ENCODE peak calls at places on chromosome 9, in eight cellular contexts. One of them, this sample, is unnamed.

GRCh38 chr9:92001244-92001643 is 51.2 kb upstream of the ROR2 start:
- DNase-seq in glutamatergic neuron: no peak
- DNase-seq in suprapubic skin: no peak
- DNase-seq in activated CD4-positive, alpha-beta T cell treated with anti-CD3 and anti-CD28 coated beads for 4 hours: no peak
- DNase-seq in A172: peak
- DNase-seq in endothelial cell: no peak
- DNase-seq in left ventricle myocardium inferior: no peak
- DNase-seq in GDM1: no peak
- DNase-seq in this sample: peak

GRCh38 chr9:134185536-134186011 is 21.2 kb upstream of the RNU6ATAC start:
- DNase-seq in glutamatergic neuron: peak
- DNase-seq in suprapubic skin: peak
- DNase-seq in activated CD4-positive, alpha-beta T cell treated with anti-CD3 and anti-CD28 coated beads for 4 hours: no peak
- DNase-seq in A172: no peak
- DNase-seq in endothelial cell: no peak
- DNase-seq in left ventricle myocardium inferior: no peak
- DNase-seq in GDM1: no peak
- DNase-seq in this sample: no peak

GRCh38 chr9:91301161-91301560 is 60.6 kb downstream of the AUH start:
- DNase-seq in glutamatergic neuron: no peak
- DNase-seq in suprapubic skin: no peak
- DNase-seq in activated CD4-positive, alpha-beta T cell treated with anti-CD3 and anti-CD28 coated beads for 4 hours: no peak
- DNase-seq in A172: peak
- DNase-seq in endothelial cell: no peak
- DNase-seq in left ventricle myocardium inferior: no peak
- DNase-seq in GDM1: no peak
- DNase-seq in this sample: no peak

GRCh38 chr9:130296783-130297055 is 31.2 kb downstream of the HMCN2 start:
- DNase-seq in glutamatergic neuron: peak
- DNase-seq in suprapubic skin: no peak
- DNase-seq in activated CD4-positive, alpha-beta T cell treated with anti-CD3 and anti-CD28 coated beads for 4 hours: no peak
- DNase-seq in A172: no peak
- DNase-seq in endothelial cell: no peak
- DNase-seq in left ventricle myocardium inferior: no peak
- DNase-seq in GDM1: no peak
- DNase-seq in this sample: no peak

GRCh38 chr9:135898634-135899407 is 8.5 kb downstream of the CAMSAP1 start:
- DNase-seq in glutamatergic neuron: no peak
- DNase-seq in suprapubic skin: peak
- DNase-seq in activated CD4-positive, alpha-beta T cell treated with anti-CD3 and anti-CD28 coated beads for 4 hours: no peak
- DNase-seq in A172: no peak
- DNase-seq in endothelial cell: no peak
- DNase-seq in left ventricle myocardium inferior: no peak
- DNase-seq in GDM1: no peak
- DNase-seq in this sample: no peak

GRCh38 chr9:113488490-113488889 is 25.0 kb downstream of the RGS3 start:
- DNase-seq in glutamatergic neuron: no peak
- DNase-seq in suprapubic skin: no peak
- DNase-seq in activated CD4-positive, alpha-beta T cell treated with anti-CD3 and anti-CD28 coated beads for 4 hours: no peak
- DNase-seq in A172: no peak
- DNase-seq in endothelial cell: no peak
- DNase-seq in left ventricle myocardium inferior: peak
- DNase-seq in GDM1: no peak
- DNase-seq in this sample: no peak

GRCh38 chr9:113349044-113349433 is 302 bp upstream of the BSPRY start:
- DNase-seq in glutamatergic neuron: no peak
- DNase-seq in suprapubic skin: no peak
- DNase-seq in activated CD4-positive, alpha-beta T cell treated with anti-CD3 and anti-CD28 coated beads for 4 hours: no peak
- DNase-seq in A172: no peak
- DNase-seq in endothelial cell: no peak
- DNase-seq in left ventricle myocardium inferior: no peak
- DNase-seq in GDM1: no peak
- DNase-seq in this sample: no peak

GRCh38 chr9:79686381-79687130 is 114.8 kb downstream of the TLE4 start:
- DNase-seq in glutamatergic neuron: no peak
- DNase-seq in suprapubic skin: no peak
- DNase-seq in activated CD4-positive, alpha-beta T cell treated with anti-CD3 and anti-CD28 coated beads for 4 hours: no peak
- DNase-seq in A172: peak
- DNase-seq in endothelial cell: no peak
- DNase-seq in left ventricle myocardium inferior: no peak
- DNase-seq in GDM1: no peak
- DNase-seq in this sample: peak

GRCh38 chr9:68426755-68427154 is 70.3 kb downstream of the PGM5 start:
- DNase-seq in glutamatergic neuron: no peak
- DNase-seq in suprapubic skin: no peak
- DNase-seq in activated CD4-positive, alpha-beta T cell treated with anti-CD3 and anti-CD28 coated beads for 4 hours: no peak
- DNase-seq in A172: no peak
- DNase-seq in endothelial cell: no peak
- DNase-seq in left ventricle myocardium inferior: no peak
- DNase-seq in GDM1: no peak
- DNase-seq in this sample: no peak

GRCh38 chr9:77960356-77961153 is 71.1 kb downstream of the GNAQ start:
- DNase-seq in glutamatergic neuron: no peak
- DNase-seq in suprapubic skin: no peak
- DNase-seq in activated CD4-positive, alpha-beta T cell treated with anti-CD3 and anti-CD28 coated beads for 4 hours: no peak
- DNase-seq in A172: no peak
- DNase-seq in endothelial cell: no peak
- DNase-seq in left ventricle myocardium inferior: no peak
- DNase-seq in GDM1: no peak
- DNase-seq in this sample: no peak

GRCh38 chr9:27714388-27714787 is 141.1 kb upstream of the C9orf72 start:
- DNase-seq in glutamatergic neuron: no peak
- DNase-seq in suprapubic skin: no peak
- DNase-seq in activated CD4-positive, alpha-beta T cell treated with anti-CD3 and anti-CD28 coated beads for 4 hours: no peak
- DNase-seq in A172: no peak
- DNase-seq in endothelial cell: no peak
- DNase-seq in left ventricle myocardium inferior: no peak
- DNase-seq in GDM1: no peak
- DNase-seq in this sample: peak

GRCh38 chr9:127946728-127947127 is 9.1 kb upstream of the DPM2 start:
- DNase-seq in glutamatergic neuron: no peak
- DNase-seq in suprapubic skin: no peak
- DNase-seq in activated CD4-positive, alpha-beta T cell treated with anti-CD3 and anti-CD28 coated beads for 4 hours: no peak
- DNase-seq in A172: no peak
- DNase-seq in endothelial cell: no peak
- DNase-seq in left ventricle myocardium inferior: no peak
- DNase-seq in GDM1: no peak
- DNase-seq in this sample: no peak